ENCODE peak calls at places on chromosomes 16 and 17, in nine cellular contexts. E, X, V, S, Q, A, Z, R and G are unnamed samples.

GRCh38 chr16:3249451-3249850 is 7.0 kb downstream of the MEFV start:
- DNase-seq in E (no peak), X (no peak), V (peak; percentile 40), S (no peak), Q (no peak), A (no peak), Z (no peak), R (no peak), G (no peak)

GRCh38 chr16:69693916-69694315 is 32.4 kb downstream of the NQO1 start:
- DNase-seq in E (no peak), X (no peak), V (no peak), S (no peak), Q (no peak), A (no peak), Z (no peak), R (no peak), G (no peak)

GRCh38 chr16:80092686-80093085 is 448.1 kb upstream of the DYNLRB2 start:
- DNase-seq in E (no peak), X (no peak), V (no peak), S (no peak), Q (no peak), A (no peak), Z (no peak), R (no peak), G (no peak)

GRCh38 chr16:3519581-3519980 is 18.8 kb downstream of the CLUAP1 start:
- DNase-seq in E (no peak), X (no peak), V (no peak), S (no peak), Q (no peak), A (no peak), Z (no peak), R (no peak), G (no peak)

GRCh38 chr16:66752379-66752778 is 970 bp upstream of the DYNC1LI2 start:
- DNase-seq in E (no peak), X (no peak), V (no peak), S (no peak), Q (no peak), A (no peak), Z (no peak), R (no peak), G (no peak)

GRCh38 chr17:3551189-3551588 is 6.4 kb downstream of the TRPV3 start:
- DNase-seq in E (peak; percentile 63), X (no peak), V (no peak), S (peak; percentile 42), Q (no peak), A (no peak), Z (no peak), R (no peak), G (no peak)

GRCh38 chr16:89536371-89536770 is 24.1 kb upstream of the RPL13 start:
- DNase-seq in E (peak; percentile 72), X (no peak), V (peak; percentile 80), S (no peak), Q (no peak), A (no peak), Z (no peak), R (no peak), G (no peak)

GRCh38 chr16:78375055-78375679 is 275.7 kb downstream of the WWOX start:
- DNase-seq in E (peak; percentile 44), X (no peak), V (no peak), S (no peak), Q (no peak), A (peak; percentile 78), Z (no peak), R (no peak), G (no peak)

GRCh38 chr16:57694191-57694555 is 433 bp upstream of the DRC7 start:
- DNase-seq in E (no peak), X (no peak), V (no peak), S (peak; percentile 62), Q (no peak), A (peak; percentile 46), Z (no peak), R (no peak), G (no peak)

GRCh38 chr16:57695378-57696054 is 910 bp downstream of the DRC7 start:
- DNase-seq in E (no peak), X (no peak), V (no peak), S (no peak), Q (no peak), A (no peak), Z (no peak), R (no peak), G (no peak)

GRCh38 chr16:57696240-57696639 is 1.6 kb downstream of the DRC7 start:
- DNase-seq in E (no peak), X (no peak), V (no peak), S (no peak), Q (no peak), A (peak; percentile 35), Z (no peak), R (no peak), G (no peak)

GRCh38 chr16:57693539-57693938 is 1.1 kb upstream of the DRC7 start:
- DNase-seq in E (no peak), X (no peak), V (no peak), S (no peak), Q (no peak), A (no peak), Z (no peak), R (no peak), G (no peak)

DNA sequence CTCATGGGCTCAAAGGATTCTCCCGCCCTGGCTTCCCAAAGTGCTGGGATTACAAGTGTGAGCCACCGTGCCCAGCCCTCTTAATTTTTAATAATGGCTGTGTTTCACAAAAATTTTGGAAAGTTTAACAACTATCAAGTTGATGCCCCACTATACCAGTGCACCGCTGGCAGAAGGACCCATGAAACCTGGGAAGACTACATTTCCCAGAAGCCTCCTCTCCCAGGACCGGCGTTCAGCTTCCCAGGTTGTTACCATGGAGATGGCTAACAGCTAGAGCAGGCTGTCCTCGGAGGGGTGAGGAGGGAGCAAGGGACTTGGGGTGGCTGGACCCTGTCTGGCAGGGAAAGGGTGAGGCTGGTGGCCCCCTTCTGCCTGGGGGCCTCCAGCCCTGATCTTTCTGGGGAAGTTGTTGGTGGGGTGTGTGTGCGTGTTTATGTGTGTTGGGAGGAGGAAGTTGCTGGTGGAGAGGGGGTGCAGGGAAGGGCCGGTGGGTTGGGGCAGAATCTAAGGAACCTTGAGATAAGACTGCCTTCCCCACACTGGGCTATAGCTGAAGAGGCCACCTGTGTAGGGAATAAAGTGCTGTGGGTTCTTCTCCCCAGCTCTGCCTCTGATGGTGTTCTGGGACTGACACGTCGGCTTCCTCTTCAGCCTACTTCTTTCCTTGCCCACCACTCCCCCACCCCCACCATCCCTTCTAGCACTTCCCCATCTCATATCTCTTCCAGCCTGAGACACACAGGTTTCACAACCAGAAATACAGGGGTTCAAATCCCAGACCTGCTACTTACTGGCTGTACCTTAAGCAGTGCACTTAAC is at the start of gene DRC7:
- DNase-seq in E (peak; percentile 25), X (no peak), V (peak; percentile 16), S (peak; percentile 57), Q (peak; percentile 90), A (no peak), Z (no peak), R (peak; percentile 54), G (no peak)
- H3K4me3 ChIP-seq in E (peak within 1 kb of the TSS; percentile 23), X (no peak within 1 kb of the TSS), V (no peak within 1 kb of the TSS), S (peak within 1 kb of the TSS; percentile 25), Q (no peak within 1 kb of the TSS), A (no peak within 1 kb of the TSS), Z (peak within 1 kb of the TSS; percentile 49), R (peak within 1 kb of the TSS; percentile 34), G (peak within 1 kb of the TSS; percentile 5)

DNA sequence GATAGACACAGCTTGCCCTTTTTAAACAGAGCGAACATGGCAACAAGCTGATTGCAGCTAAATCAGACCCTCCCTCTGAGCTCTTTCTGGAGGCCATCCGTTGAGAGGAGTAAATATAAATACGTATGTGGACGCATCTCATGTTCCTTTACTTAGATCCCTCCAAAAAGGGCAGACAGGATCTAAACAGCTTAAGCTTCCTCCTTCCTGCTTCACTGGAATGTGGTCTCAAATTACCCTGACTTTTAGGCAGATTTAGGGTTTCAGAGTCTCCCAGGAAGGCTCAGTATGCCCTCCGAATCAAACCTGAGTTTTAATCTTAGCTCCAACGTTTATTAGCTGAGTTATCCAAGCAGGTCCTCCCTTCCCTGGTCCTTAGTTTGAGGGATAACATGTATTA is 204.7 kb upstream of the GOT2 start:
- DNase-seq in E (no peak), X (no peak), V (no peak), S (no peak), Q (no peak), A (no peak), Z (no peak), R (no peak), G (no peak)
- TF ChIP-seq POLR2AphosphoS5 in E (no peak), X (no peak), V (no peak), S (no peak), Q (no peak), A (no peak), Z (no peak), R (no peak), G (no peak)

GRCh38 chr17:72118588-72119279 is 2.1 kb upstream of the SOX9 start:
- DNase-seq in E (peak; percentile 81), X (peak; percentile 74), V (no peak), S (peak; percentile 75), Q (peak; percentile 83), A (peak; percentile 78), Z (no peak), R (peak; percentile 58), G (peak; percentile 74)

GRCh38 chr17:72120878-72121163 is at the start of gene SOX9:
- DNase-seq in E (peak; percentile 91), X (peak; percentile 97), V (no peak), S (peak; percentile 92), Q (peak; percentile 95), A (peak; percentile 86), Z (no peak), R (peak; percentile 95), G (peak; percentile 91)

GRCh38 chr17:72119280-72119962 is 1.4 kb upstream of the SOX9 start:
- DNase-seq in E (no peak), X (no peak), V (no peak), S (no peak), Q (no peak), A (no peak), Z (no peak), R (no peak), G (no peak)

GRCh38 chr17:72121164-72122001 is 563 bp downstream of the SOX9 start:
- DNase-seq in E (peak; percentile 42), X (no peak), V (peak; percentile 90), S (peak; percentile 50), Q (peak; percentile 85), A (peak; percentile 72), Z (no peak), R (no peak), G (no peak)

GRCh38 chr17:72119963-72120877 is 600 bp upstream of the SOX9 start:
- DNase-seq in E (peak; percentile 53), X (peak; percentile 46), V (peak; percentile 88), S (peak; percentile 52), Q (peak; percentile 79), A (peak; percentile 68), Z (no peak), R (peak; percentile 64), G (peak; percentile 51)
- H3K9me3 ChIP-seq in E (no peaks in the 10 kb centered on the region), X (no peaks in the 10 kb centered on the region), V (no peaks in the 10 kb centered on the region), S (no peaks in the 10 kb centered on the region), Q (no peaks in the 10 kb centered on the region), A (no peaks in the 10 kb centered on the region), Z (no peaks in the 10 kb centered on the region), R (no peaks in the 10 kb centered on the region), G (no peaks in the 10 kb centered on the region)

GRCh38 chr16:86517652-86518258 is 7.4 kb downstream of the FOXF1 start:
- DNase-seq in E (peak; percentile 64), X (peak; percentile 46), V (peak; percentile 90), S (peak; percentile 46), Q (peak; percentile 81), A (peak; percentile 96), Z (no peak), R (peak; percentile 51), G (no peak)

GRCh38 chr16:86515420-86515779 is 5.1 kb downstream of the FOXF1 start:
- DNase-seq in E (no peak), X (no peak), V (peak; percentile 65), S (no peak), Q (no peak), A (peak; percentile 75), Z (no peak), R (no peak), G (no peak)

GRCh38 chr16:86515780-86516617 is 5.7 kb downstream of the FOXF1 start:
- DNase-seq in E (no peak), X (no peak), V (peak; percentile 71), S (no peak), Q (no peak), A (no peak), Z (no peak), R (no peak), G (no peak)

GRCh38 chr16:86516618-86517003 is 6.3 kb downstream of the FOXF1 start:
- DNase-seq in E (no peak), X (no peak), V (peak; percentile 80), S (no peak), Q (no peak), A (peak; percentile 77), Z (no peak), R (no peak), G (no peak)

GRCh38 chr16:86517033-86517432 is 6.7 kb downstream of the FOXF1 start:
- DNase-seq in E (no peak), X (no peak), V (no peak), S (no peak), Q (no peak), A (peak; percentile 83), Z (no peak), R (no peak), G (no peak)
- H3K4me3 ChIP-seq in E (peak overlapping the region; percentile 69), X (no peak overlapping the region), V (no peak overlapping the region), S (peak overlapping the region; percentile 64), Q (no peak overlapping the region), A (peak overlapping the region; percentile 89), Z (no peak overlapping the region), R (no peak overlapping the region), G (no peak overlapping the region)